ENCODE peak calls at places on chromosomes 12 and 14, in four cellular contexts. One of them, this sample, is unnamed.

GRCh38 chr12:114944736-114945135 is 260.8 kb upstream of the TBX3 start:
- DNase-seq in epithelial cell of proximal tubule: no peak
- DNase-seq in mucosa of descending colon: no peak
- DNase-seq in PC-3: no peak
- DNase-seq in this sample: no peak

GRCh38 chr12:69497308-69498026 is 27.3 kb downstream of the FRS2 start:
- DNase-seq in epithelial cell of proximal tubule: no peak
- DNase-seq in mucosa of descending colon: no peak
- DNase-seq in PC-3: no peak
- DNase-seq in this sample: no peak

GRCh38 chr14:63308723-63309317 is 9.9 kb downstream of the GPHB5 start:
- DNase-seq in epithelial cell of proximal tubule: no peak
- DNase-seq in mucosa of descending colon: no peak
- DNase-seq in PC-3: peak; percentile 55
- DNase-seq in this sample: no peak

GRCh38 chr14:24952851-24953666 is 96.9 kb downstream of the STXBP6 start:
- DNase-seq in epithelial cell of proximal tubule: no peak
- DNase-seq in mucosa of descending colon: no peak
- DNase-seq in PC-3: peak; percentile 4
- DNase-seq in this sample: no peak

GRCh38 chr12:114407566-114408411 is 1.8 kb upstream of the TBX5 start:
- DNase-seq in epithelial cell of proximal tubule: no peak
- DNase-seq in mucosa of descending colon: no peak
- DNase-seq in PC-3: no peak
- DNase-seq in this sample: no peak

GRCh38 chr12:27779416-27779815 is 617 bp upstream of the KLHL42 start:
- DNase-seq in epithelial cell of proximal tubule: no peak
- DNase-seq in mucosa of descending colon: no peak
- DNase-seq in PC-3: no peak
- DNase-seq in this sample: no peak

GRCh38 chr14:24058951-24059475 is 7.2 kb downstream of the CARMIL3 start:
- DNase-seq in epithelial cell of proximal tubule: no peak
- DNase-seq in mucosa of descending colon: peak; percentile 44
- DNase-seq in PC-3: no peak
- DNase-seq in this sample: no peak

GRCh38 chr12:119180380-119181040 is 1.8 kb downstream of the HSPB8 start:
- DNase-seq in epithelial cell of proximal tubule: no peak
- DNase-seq in mucosa of descending colon: peak; percentile 54
- DNase-seq in PC-3: no peak
- DNase-seq in this sample: no peak

GRCh38 chr12:103093499-103094106 is 136.1 kb downstream of the ASCL1 start:
- DNase-seq in epithelial cell of proximal tubule: no peak
- DNase-seq in mucosa of descending colon: no peak
- DNase-seq in PC-3: no peak
- DNase-seq in this sample: no peak

GRCh38 chr14:35212471-35213142 is 79.6 kb upstream of the PSMA6 start:
- DNase-seq in epithelial cell of proximal tubule: no peak
- DNase-seq in mucosa of descending colon: no peak
- DNase-seq in PC-3: no peak
- DNase-seq in this sample: no peak

GRCh38 chr14:60485600-60486251 is at the start of gene C14orf39:
- DNase-seq in epithelial cell of proximal tubule: no peak
- DNase-seq in mucosa of descending colon: peak; percentile 38
- DNase-seq in PC-3: peak; percentile 65
- DNase-seq in this sample: peak; percentile 10

GRCh38 chr12:77531912-77532311 is 298.8 kb upstream of the NAV3 start:
- DNase-seq in epithelial cell of proximal tubule: no peak
- DNase-seq in mucosa of descending colon: no peak
- DNase-seq in PC-3: no peak
- DNase-seq in this sample: no peak

GRCh38 chr14:69056389-69056788 is 77.3 kb upstream of the ACTN1 start:
- DNase-seq in epithelial cell of proximal tubule: no peak
- DNase-seq in mucosa of descending colon: no peak
- DNase-seq in PC-3: no peak
- DNase-seq in this sample: peak; percentile 66

GRCh38 chr14:29906256-29906885 is 21.3 kb downstream of the PRKD1 start:
- DNase-seq in epithelial cell of proximal tubule: peak; percentile 91
- DNase-seq in mucosa of descending colon: no peak
- DNase-seq in PC-3: peak; percentile 95
- DNase-seq in this sample: peak; percentile 60

GRCh38 chr12:125272252-125272980 is 207.2 kb downstream of the AACS start:
- DNase-seq in epithelial cell of proximal tubule: no peak
- DNase-seq in mucosa of descending colon: no peak
- DNase-seq in PC-3: no peak
- DNase-seq in this sample: no peak

GRCh38 chr12:123031171-123031845 is 50.8 kb downstream of the ARL6IP4 start:
- DNase-seq in epithelial cell of proximal tubule: no peak
- DNase-seq in mucosa of descending colon: no peak
- DNase-seq in PC-3: no peak
- DNase-seq in this sample: no peak

GRCh38 chr14:94036328-94037167 is 10.4 kb downstream of the OTUB2 start:
- DNase-seq in epithelial cell of proximal tubule: no peak
- DNase-seq in mucosa of descending colon: no peak
- DNase-seq in PC-3: peak; percentile 82
- DNase-seq in this sample: no peak

GRCh38 chr14:103527408-103528157 is 1.4 kb upstream of the TRMT61A start:
- DNase-seq in epithelial cell of proximal tubule: no peak
- DNase-seq in mucosa of descending colon: no peak
- DNase-seq in PC-3: no peak
- DNase-seq in this sample: no peak

GRCh38 chr14:20262642-20263128 is 23.6 kb downstream of the OR11H4 start:
- DNase-seq in epithelial cell of proximal tubule: peak; percentile 51
- DNase-seq in mucosa of descending colon: no peak
- DNase-seq in PC-3: peak; percentile 93
- DNase-seq in this sample: peak; percentile 26

GRCh38 chr14:74333909-74334308 is 14.4 kb upstream of the VRTN start:
- DNase-seq in epithelial cell of proximal tubule: no peak
- DNase-seq in mucosa of descending colon: no peak
- DNase-seq in PC-3: no peak
- DNase-seq in this sample: peak; percentile 25

GRCh38 chr14:78175412-78175811 is 5.2 kb downstream of the NRXN3 start:
- DNase-seq in epithelial cell of proximal tubule: no peak
- DNase-seq in mucosa of descending colon: no peak
- DNase-seq in PC-3: no peak
- DNase-seq in this sample: no peak

GRCh38 chr12:115871714-115872113 is 405.8 kb downstream of the MED13L start:
- DNase-seq in epithelial cell of proximal tubule: no peak
- DNase-seq in mucosa of descending colon: no peak
- DNase-seq in PC-3: peak; percentile 72
- DNase-seq in this sample: no peak

GRCh38 chr14:103045387-103045869 is 11.9 kb downstream of the CDC42BPB start:
- DNase-seq in epithelial cell of proximal tubule: no peak
- DNase-seq in mucosa of descending colon: no peak
- DNase-seq in PC-3: no peak
- DNase-seq in this sample: no peak

DNA sequence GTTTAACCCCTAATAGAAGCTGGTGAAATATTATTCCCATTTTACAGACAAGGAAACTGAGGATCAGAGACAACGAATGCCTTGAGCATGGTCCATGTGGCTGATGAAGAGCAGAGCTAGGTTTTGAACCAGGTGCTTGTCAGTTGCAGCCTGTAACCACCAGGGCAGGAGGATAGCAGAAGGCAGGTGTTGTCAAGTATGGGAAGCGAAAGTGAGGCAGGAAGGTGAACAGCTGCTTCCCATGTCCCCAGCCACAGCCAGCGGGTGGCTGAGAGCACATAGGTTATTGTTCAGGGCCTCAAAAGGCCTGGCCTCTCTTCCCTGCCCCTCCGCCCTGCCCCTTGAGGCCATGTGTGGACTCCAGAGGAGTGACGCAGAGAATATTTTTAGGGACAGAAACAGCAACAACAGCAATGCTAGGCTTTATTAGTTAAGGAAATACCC is 39.6 kb downstream of the IQSEC3 start:
- DNase-seq in epithelial cell of proximal tubule: no peak
- DNase-seq in mucosa of descending colon: no peak
- DNase-seq in PC-3: no peak
- DNase-seq in this sample: no peak
- TF ChIP-seq CTCF in epithelial cell of proximal tubule: no peak
- TF ChIP-seq CTCF in mucosa of descending colon: no peak
- TF ChIP-seq CTCF in PC-3: no peak
- TF ChIP-seq CTCF in this sample: no peak

DNA sequence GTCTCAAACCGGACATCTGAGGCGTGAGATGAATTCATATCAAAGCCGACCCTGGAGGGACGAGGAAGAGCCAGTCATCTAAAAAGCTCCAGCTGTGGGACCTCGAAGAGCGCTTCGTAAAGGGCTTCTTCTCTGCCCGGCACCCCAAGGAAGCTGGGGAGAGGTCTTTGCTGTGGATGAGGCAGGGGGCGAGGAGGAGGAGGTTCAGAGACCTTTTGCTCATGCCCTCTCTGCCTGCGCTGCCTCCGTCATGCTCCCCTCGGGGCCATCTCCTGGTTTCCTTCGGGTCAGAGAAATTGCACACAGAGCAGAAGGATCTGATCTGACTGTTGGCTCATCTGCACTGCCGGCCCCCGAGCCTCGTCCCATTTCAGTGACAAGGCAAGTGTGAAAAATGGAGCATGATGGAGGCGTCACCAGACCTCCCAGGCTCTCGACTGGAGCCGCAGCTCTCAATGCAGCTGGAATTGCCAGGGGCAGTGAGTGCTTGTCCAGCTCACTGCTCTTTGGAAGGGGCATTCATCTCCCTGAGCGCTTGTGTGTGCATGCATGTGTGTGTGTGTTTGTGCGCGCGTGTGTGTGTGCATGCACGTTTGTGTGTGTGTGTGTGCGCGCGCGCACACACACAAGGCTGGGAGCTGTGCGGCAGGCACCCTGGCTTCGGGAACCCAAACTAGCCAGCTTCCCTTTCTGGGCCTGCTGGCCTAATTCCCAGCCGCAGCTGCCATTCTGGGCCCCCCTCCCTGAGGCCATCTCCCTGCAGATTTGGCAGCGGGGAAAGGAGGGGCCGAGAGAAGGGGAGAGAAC is 9.2 kb downstream of the CABP1 start:
- DNase-seq in epithelial cell of proximal tubule: no peak
- DNase-seq in mucosa of descending colon: no peak
- DNase-seq in PC-3: no peak
- DNase-seq in this sample: no peak
- TF ChIP-seq CTCF in epithelial cell of proximal tubule: no peak
- TF ChIP-seq CTCF in mucosa of descending colon: no peak
- TF ChIP-seq CTCF in PC-3: peak; percentile 38
- TF ChIP-seq CTCF in this sample: no peak

GRCh38 chr14:87049886-87050820 is 942.8 kb downstream of the GALC start:
- DNase-seq in epithelial cell of proximal tubule: no peak
- DNase-seq in mucosa of descending colon: no peak
- DNase-seq in PC-3: peak; percentile 60
- DNase-seq in this sample: no peak
- TF ChIP-seq CTCF in epithelial cell of proximal tubule: peak; percentile 73
- TF ChIP-seq CTCF in mucosa of descending colon: no peak
- TF ChIP-seq CTCF in PC-3: peak; percentile 54
- TF ChIP-seq CTCF in this sample: peak; percentile 72

DNA sequence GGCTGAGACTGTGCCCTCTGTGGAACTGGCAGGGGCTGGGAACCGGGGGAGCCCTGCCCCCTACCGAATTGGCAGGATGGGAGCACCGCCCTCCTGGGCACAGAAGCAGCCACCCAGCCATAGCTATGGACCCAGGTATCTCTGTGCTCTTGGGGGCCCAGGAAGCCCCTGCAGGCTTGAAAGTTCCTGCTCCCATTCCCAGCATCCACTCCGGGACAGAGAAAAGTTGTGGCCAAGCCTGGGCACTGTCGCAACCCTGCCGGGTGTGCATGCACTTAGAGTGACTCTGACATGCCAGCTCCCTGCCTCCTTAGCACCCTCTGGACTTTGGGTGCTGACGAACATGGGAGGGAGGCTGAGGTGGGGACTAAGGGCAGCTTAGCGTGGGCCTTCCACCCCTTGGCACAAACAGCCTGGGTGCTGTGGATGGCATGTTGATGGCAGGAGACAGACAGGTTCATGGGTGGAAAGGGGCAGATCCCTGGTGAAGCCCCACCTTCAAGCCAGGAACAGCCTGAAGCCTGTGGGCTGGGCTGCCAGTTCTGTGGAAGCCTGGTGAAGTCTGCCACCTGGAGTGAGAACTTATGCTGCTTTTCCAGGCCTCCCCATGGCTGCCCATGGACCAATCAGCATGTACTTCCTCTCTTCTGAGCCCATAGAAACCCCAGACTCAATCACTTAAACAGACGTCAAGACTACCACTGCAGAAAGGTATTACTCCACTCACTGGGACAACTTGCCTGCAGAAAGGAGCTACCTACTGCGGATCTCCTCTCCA is 279.0 kb downstream of the ATXN7L3B start:
- DNase-seq in epithelial cell of proximal tubule: no peak
- DNase-seq in mucosa of descending colon: no peak
- DNase-seq in PC-3: no peak
- DNase-seq in this sample: no peak
- TF ChIP-seq CTCF in epithelial cell of proximal tubule: no peak
- TF ChIP-seq CTCF in mucosa of descending colon: no peak
- TF ChIP-seq CTCF in PC-3: no peak
- TF ChIP-seq CTCF in this sample: no peak

GRCh38 chr12:70637686-70638085 is 457 bp upstream of the PTPRB start:
- DNase-seq in epithelial cell of proximal tubule: no peak
- DNase-seq in mucosa of descending colon: no peak
- DNase-seq in PC-3: peak; percentile 23
- DNase-seq in this sample: no peak
- TF ChIP-seq CTCF in epithelial cell of proximal tubule: no peak
- TF ChIP-seq CTCF in mucosa of descending colon: no peak
- TF ChIP-seq CTCF in PC-3: no peak
- TF ChIP-seq CTCF in this sample: no peak

GRCh38 chr14:91873476-91874265 is 6.3 kb upstream of the TC2N start:
- DNase-seq in epithelial cell of proximal tubule: peak; percentile 76
- DNase-seq in mucosa of descending colon: no peak
- DNase-seq in PC-3: peak; percentile 53
- DNase-seq in this sample: peak; percentile 61
- TF ChIP-seq CTCF in epithelial cell of proximal tubule: no peak
- TF ChIP-seq CTCF in mucosa of descending colon: no peak
- TF ChIP-seq CTCF in PC-3: no peak
- TF ChIP-seq CTCF in this sample: no peak

GRCh38 chr14:22836301-22837058 is at the start of gene MMP14:
- DNase-seq in epithelial cell of proximal tubule: no peak
- DNase-seq in mucosa of descending colon: peak; percentile 75
- DNase-seq in PC-3: peak; percentile 65
- DNase-seq in this sample: no peak
- TF ChIP-seq CTCF in epithelial cell of proximal tubule: peak; percentile 49
- TF ChIP-seq CTCF in mucosa of descending colon: no peak
- TF ChIP-seq CTCF in PC-3: peak; percentile 42
- TF ChIP-seq CTCF in this sample: peak; percentile 54

DNA sequence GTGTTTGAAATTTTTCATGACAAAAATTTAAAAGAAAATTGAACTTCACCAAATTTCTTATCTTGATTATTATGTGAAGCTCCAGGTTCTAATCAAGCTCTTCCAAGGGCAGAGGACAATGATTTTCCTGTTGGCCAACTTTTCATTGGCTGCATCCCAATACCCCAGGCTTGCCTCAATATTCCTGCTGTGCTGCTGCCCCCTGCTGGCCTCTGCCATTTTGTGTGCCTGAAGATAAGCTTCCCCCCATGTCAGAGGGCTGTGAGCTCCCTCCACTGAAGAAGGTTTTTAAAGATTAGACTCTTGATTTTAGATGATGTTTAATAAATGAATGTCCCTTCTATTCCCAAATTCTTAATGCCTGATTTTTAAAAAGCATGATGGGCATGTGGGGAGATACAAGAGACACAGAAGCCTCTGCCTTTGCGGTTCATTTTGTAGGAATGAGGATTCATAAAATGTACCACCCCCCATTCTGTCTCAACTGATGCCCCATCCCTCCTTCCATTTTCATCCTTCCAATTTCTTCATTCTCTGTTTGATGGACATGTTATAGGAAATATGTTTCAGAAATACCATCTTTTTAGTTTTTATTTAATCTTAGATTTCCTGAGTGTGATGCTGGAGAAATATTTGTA is 76.7 kb upstream of the RGS6 start:
- DNase-seq in epithelial cell of proximal tubule: peak; percentile 18
- DNase-seq in mucosa of descending colon: peak; percentile 54
- DNase-seq in PC-3: peak; percentile 89
- DNase-seq in this sample: peak; percentile 5
- TF ChIP-seq CTCF in epithelial cell of proximal tubule: peak; percentile 93
- TF ChIP-seq CTCF in mucosa of descending colon: no peak
- TF ChIP-seq CTCF in PC-3: peak; percentile 96
- TF ChIP-seq CTCF in this sample: peak; percentile 72

This sample was measured in kidney epithelial cell.